ENCODE peak calls at places on chromosomes 7 and 10, in nine cellular contexts. T, Z, W, E, S, P, A, O and D are unnamed samples.

GRCh38 chr10:132570771-132571564 is 33.4 kb downstream of the INPP5A start:
- DNase-seq in T (peak; percentile 58), Z (no peak), W (no peak), E (no peak), S (no peak), P (peak; percentile 61), A (no peak), O (no peak), D (no peak)

GRCh38 chr7:24368161-24368560 is 84.2 kb downstream of the NPY start:
- DNase-seq in T (no peak), Z (no peak), W (no peak), E (no peak), S (no peak), P (no peak), A (no peak), O (no peak), D (no peak)

GRCh38 chr10:126569513-126570447 is 100.7 kb downstream of the C10orf90 start:
- DNase-seq in T (no peak), Z (peak; percentile 92), W (peak; percentile 67), E (peak; percentile 92), S (no peak), P (no peak), A (peak; percentile 82), O (no peak), D (no peak)

GRCh38 chr7:157769016-157769869 is 432.4 kb downstream of the DNAJB6 start:
- DNase-seq in T (no peak), Z (no peak), W (no peak), E (peak; percentile 17), S (no peak), P (peak; percentile 73), A (no peak), O (no peak), D (no peak)

GRCh38 chr10:60733189-60733815 is 45.0 kb upstream of the CDK1 start:
- DNase-seq in T (peak; percentile 73), Z (no peak), W (peak; percentile 96), E (peak; percentile 11), S (no peak), P (peak; percentile 90), A (no peak), O (peak; percentile 30), D (no peak)

GRCh38 chr10:61313460-61313859 is 139.7 kb downstream of the TMEM26 start:
- DNase-seq in T (no peak), Z (peak; percentile 20), W (no peak), E (peak; percentile 89), S (no peak), P (no peak), A (peak; percentile 39), O (no peak), D (no peak)

GRCh38 chr10:29083096-29083495 is 205.8 kb upstream of the LYZL1 start:
- DNase-seq in T (no peak), Z (peak; percentile 61), W (no peak), E (no peak), S (no peak), P (no peak), A (no peak), O (no peak), D (no peak)

GRCh38 chr7:23616593-23616992 is 19.4 kb downstream of the CCDC126 start:
- DNase-seq in T (no peak), Z (no peak), W (no peak), E (no peak), S (no peak), P (no peak), A (no peak), O (no peak), D (no peak)

GRCh38 chr10:59234814-59235429 is 58.5 kb downstream of the PHYHIPL start:
- DNase-seq in T (no peak), Z (peak; percentile 51), W (peak; percentile 78), E (peak; percentile 45), S (no peak), P (peak; percentile 46), A (no peak), O (peak; percentile 20), D (no peak)

GRCh38 chr10:131231323-131231964 is 80.1 kb downstream of the TCERG1L start:
- DNase-seq in T (no peak), Z (no peak), W (no peak), E (no peak), S (no peak), P (no peak), A (no peak), O (no peak), D (no peak)

GRCh38 chr7:87543623-87544022 is 57.1 kb downstream of the ABCB1 start:
- DNase-seq in T (no peak), Z (peak; percentile 0), W (no peak), E (peak; percentile 11), S (no peak), P (no peak), A (no peak), O (no peak), D (no peak)

DNA sequence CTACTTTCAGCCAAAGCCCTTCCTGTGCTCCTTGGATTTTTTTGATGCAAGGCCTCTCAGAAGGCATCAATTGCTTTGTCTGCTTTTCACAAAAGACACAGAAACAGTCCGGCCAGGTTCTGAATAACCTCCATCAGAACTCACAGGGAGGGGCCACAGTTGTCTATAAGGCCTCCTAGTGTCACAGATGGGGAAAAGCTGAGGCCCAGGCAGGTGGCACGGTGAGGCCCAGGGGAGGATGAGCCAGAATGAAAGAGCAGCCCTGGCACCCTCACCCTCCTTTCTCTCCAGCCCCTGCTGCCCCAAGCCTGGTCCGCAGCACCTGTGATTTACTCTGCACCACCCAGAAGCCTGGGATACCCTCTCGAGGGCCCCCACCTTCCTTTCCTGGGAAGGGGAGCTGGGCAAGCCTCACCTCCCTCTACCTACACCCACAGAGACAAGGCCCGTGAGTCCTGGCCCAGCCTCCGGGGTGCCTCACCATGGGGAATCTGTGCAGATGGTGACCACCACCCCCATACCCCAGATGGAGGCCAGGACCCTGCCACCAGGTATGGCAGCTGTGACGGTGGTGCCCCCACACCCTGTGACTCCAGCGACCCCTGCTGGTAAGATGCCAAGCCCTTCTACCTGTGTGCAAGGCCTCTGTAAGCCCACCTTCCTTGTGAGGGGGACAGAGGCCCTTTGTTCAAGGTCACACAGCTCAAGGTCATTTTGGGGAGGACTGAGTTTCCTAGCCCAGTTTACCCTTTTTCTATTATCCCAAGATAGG is 26.2 kb upstream of the ZNF467 start:
- DNase-seq in T (peak; percentile 79), Z (no peak), W (peak; percentile 33), E (no peak), S (no peak), P (peak; percentile 91), A (no peak), O (no peak), D (no peak)
- TF ChIP-seq CTCF in T (peak; percentile 68), Z (peak; percentile 15), W (peak; percentile 63), E (peak; percentile 19), S (no peak), P (peak; percentile 83), A (peak; percentile 50), O (peak; percentile 50), D (peak; percentile 8)

GRCh38 chr10:90865400-90865799 is 6.4 kb upstream of the RPP30 start:
- DNase-seq in T (no peak), Z (peak; percentile 35), W (peak; percentile 15), E (peak; percentile 36), S (no peak), P (no peak), A (no peak), O (no peak), D (no peak)
- TF ChIP-seq CTCF in T (no peak), Z (peak; percentile 46), W (peak; percentile 52), E (peak; percentile 48), S (no peak), P (peak; percentile 36), A (peak; percentile 59), O (peak; percentile 49), D (peak; percentile 13)

GRCh38 chr7:66493235-66494181 is 135.2 kb upstream of the KCTD7 start:
- DNase-seq in T (peak; percentile 96), Z (peak; percentile 98), W (peak; percentile 97), E (peak; percentile 97), S (peak; percentile 96), P (peak; percentile 99), A (peak; percentile 90), O (peak; percentile 98), D (peak; percentile 99)
- TF ChIP-seq CTCF in T (no peak), Z (peak; percentile 25), W (no peak), E (peak; percentile 34), S (no peak), P (peak; percentile 56), A (no peak), O (peak; percentile 31), D (peak; percentile 12)

GRCh38 chr10:107409517-107409916 is 245.0 kb upstream of the SORCS1 start:
- DNase-seq in T (peak; percentile 8), Z (peak; percentile 5), W (peak; percentile 49), E (peak; percentile 5), S (no peak), P (peak; percentile 50), A (peak; percentile 17), O (no peak), D (no peak)
- TF ChIP-seq CTCF in T (peak; percentile 31), Z (no peak), W (peak; percentile 61), E (no peak), S (no peak), P (peak; percentile 61), A (peak; percentile 45), O (peak; percentile 48), D (peak; percentile 55)

GRCh38 chr7:80334908-80335307 is 177.0 kb downstream of the GNAT3 start:
- DNase-seq in T (no peak), Z (no peak), W (no peak), E (no peak), S (no peak), P (no peak), A (no peak), O (no peak), D (no peak)
- TF ChIP-seq CTCF in T (no peak), Z (no peak), W (no peak), E (no peak), S (no peak), P (no peak), A (no peak), O (no peak), D (no peak)

GRCh38 chr7:35593896-35594295 is 101.0 kb downstream of the HERPUD2 start:
- DNase-seq in T (peak; percentile 20), Z (no peak), W (no peak), E (no peak), S (no peak), P (peak; percentile 89), A (no peak), O (peak; percentile 19), D (no peak)
- TF ChIP-seq CTCF in T (peak; percentile 28), Z (peak; percentile 37), W (peak; percentile 68), E (peak; percentile 30), S (no peak), P (peak; percentile 87), A (peak; percentile 47), O (peak; percentile 52), D (no peak)

GRCh38 chr10:84395581-84395980 is 67.2 kb downstream of the CCSER2 start:
- DNase-seq in T (no peak), Z (no peak), W (no peak), E (peak; percentile 44), S (no peak), P (no peak), A (no peak), O (no peak), D (no peak)
- TF ChIP-seq CTCF in T (no peak), Z (no peak), W (no peak), E (no peak), S (no peak), P (no peak), A (no peak), O (no peak), D (no peak)